ENCODE peak calls at places on chromosomes 4 and X, in four cellular contexts. V is mammary epithelial cell; S is CD8-positive, alpha-beta memory T cell; K is Caco-2. I is an unnamed sample. For H3K36me3, the result is how much of the 10 kb centered on the place peaks cover.

GRCh38 chrX:40060356-40060845 is 37.4 kb downstream of the BCOR start:
- DNase-seq in V (no peak), S (no peak), K (no peak), I (no peak)

GRCh38 chr4:135598151-135598550 is 1396.6 kb upstream of the PABPC4L start:
- DNase-seq in V (no peak), S (no peak), K (no peak), I (no peak)

GRCh38 chrX:154457491-154458115 is 478 bp upstream of the PLXNA3 start:
- DNase-seq in V (peak), S (peak), K (peak), I (peak)

GRCh38 chrX:53080628-53081580 is 1.3 kb upstream of the TSPYL2 start:
- DNase-seq in V (no peak), S (no peak), K (no peak), I (no peak)

GRCh38 chr4:119785963-119786362 is 157.4 kb upstream of the PDE5A start:
- DNase-seq in V (peak), S (no peak), K (peak), I (no peak)

GRCh38 chr4:16045687-16046086 is 38.1 kb downstream of the PROM1 start:
- DNase-seq in V (no peak), S (no peak), K (no peak), I (no peak)

GRCh38 chr4:16196482-16197393 is 29.5 kb downstream of the TAPT1 start:
- DNase-seq in V (peak), S (no peak), K (peak), I (no peak)

GRCh38 chr4:16573181-16573580 is 325.3 kb downstream of the LDB2 start:
- DNase-seq in V (no peak), S (no peak), K (no peak), I (no peak)

GRCh38 chr4:49032440-49033161 is 46.5 kb downstream of the CWH43 start:
- DNase-seq in V (peak), S (no peak), K (peak), I (no peak)

GRCh38 chrX:16155586-16155985 is 11.7 kb upstream of the MAGEB17 start:
- DNase-seq in V (no peak), S (no peak), K (no peak), I (no peak)

GRCh38 chrX:145821898-145822567 is 4.4 kb downstream of the SLITRK2 start:
- DNase-seq in V (no peak), S (no peak), K (no peak), I (no peak)

GRCh38 chrX:129979207-129979920 is 3.1 kb upstream of the BCORL1 start:
- DNase-seq in V (no peak), S (no peak), K (no peak), I (peak)

GRCh38 chrX:19904778-19905367 is 17.5 kb upstream of the SH3KBP1 start:
- DNase-seq in V (peak), S (no peak), K (peak), I (no peak)

GRCh38 chr4:134201216-134202098 is at the start of gene PABPC4L:
- DNase-seq in V (no peak), S (no peak), K (no peak), I (no peak)

GRCh38 chr4:106062452-106062875 is 167.2 kb downstream of the NPNT start:
- DNase-seq in V (peak), S (no peak), K (no peak), I (no peak)

GRCh38 chr4:123546123-123546654 is 149.6 kb downstream of the SPRY1 start:
- DNase-seq in V (no peak), S (no peak), K (peak), I (no peak)

GRCh38 chr4:5801696-5802095 is 90.7 kb downstream of the EVC start:
- DNase-seq in V (no peak), S (no peak), K (no peak), I (no peak)

GRCh38 chr4:86035688-86036087 is 324.2 kb downstream of the MAPK10 start:
- DNase-seq in V (peak), S (no peak), K (no peak), I (no peak)

GRCh38 chrX:44747317-44747716 is 96.5 kb upstream of the DUSP21 start:
- DNase-seq in V (no peak), S (no peak), K (no peak), I (no peak)

GRCh38 chrX:14529288-14529989 is at the start of gene GLRA2:
- DNase-seq in V (peak), S (no peak), K (peak), I (peak)

GRCh38 chr4:159060161-159060560 is 42.7 kb upstream of the RAPGEF2 start:
- DNase-seq in V (no peak), S (no peak), K (no peak), I (no peak)

GRCh38 chrX:40140706-40141499 is 43.1 kb upstream of the BCOR start:
- DNase-seq in V (no peak), S (no peak), K (no peak), I (peak)

GRCh38 chr4:75939890-75940691 is 722 bp downstream of the NAAA start:
- DNase-seq in V (peak), S (peak), K (peak), I (peak)

GRCh38 chr4:59057804-59058203 is 1947.6 kb upstream of the IGFBP7 start:
- DNase-seq in V (no peak), S (no peak), K (peak), I (no peak)

GRCh38 chr4:174053895-174054294 is 229.6 kb downstream of the FBXO8 start:
- DNase-seq in V (no peak), S (no peak), K (no peak), I (no peak)

GRCh38 chr4:1402021-1402515 is 4.2 kb downstream of the NKX1-1 start:
- DNase-seq in V (no peak), S (no peak), K (no peak), I (no peak)

GRCh38 chr4:55887594-55887993 is 34.1 kb downstream of the EXOC1 start:
- DNase-seq in V (no peak), S (no peak), K (peak), I (no peak)

GRCh38 chr4:8044244-8044643 is 104.6 kb upstream of the AFAP1 start:
- DNase-seq in V (no peak), S (no peak), K (no peak), I (no peak)

GRCh38 chr4:121706595-121707021 is 9.8 kb upstream of the ANXA5 start:
- DNase-seq in V (peak), S (peak), K (no peak), I (no peak)

GRCh38 chr4:145898926-145899531 is 39.6 kb downstream of the ZNF827 start:
- DNase-seq in V (no peak), S (no peak), K (no peak), I (no peak)

GRCh38 chr4:15961778-15962510 is 1.0 kb downstream of the FGFBP2 start:
- DNase-seq in V (no peak), S (peak), K (no peak), I (no peak)

DNA sequence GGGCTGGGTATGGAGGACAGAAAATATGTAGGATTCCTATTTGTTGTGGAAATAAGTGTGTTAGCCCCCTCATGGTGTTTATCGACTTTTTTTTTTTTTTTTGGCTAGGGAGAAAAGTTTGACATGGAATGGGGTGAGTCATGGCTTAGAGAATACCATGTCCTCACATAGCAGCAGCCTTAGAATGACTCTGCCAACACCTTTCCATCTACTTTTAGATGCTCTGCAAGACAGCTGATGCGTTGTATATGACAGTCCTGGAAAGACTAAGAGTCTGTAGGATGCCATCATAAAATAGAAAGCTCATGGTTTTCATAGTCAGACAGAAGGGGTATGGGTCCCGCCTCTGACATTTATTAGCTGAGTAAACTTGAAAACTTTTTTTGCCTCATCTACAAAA is 37.7 kb downstream of the MTTP start:
- DNase-seq in V (no peak), S (no peak), K (no peak), I (no peak)
- H3K4me3 ChIP-seq in V (no peak), S (no peak), K (no peak), I (no peak)

DNA sequence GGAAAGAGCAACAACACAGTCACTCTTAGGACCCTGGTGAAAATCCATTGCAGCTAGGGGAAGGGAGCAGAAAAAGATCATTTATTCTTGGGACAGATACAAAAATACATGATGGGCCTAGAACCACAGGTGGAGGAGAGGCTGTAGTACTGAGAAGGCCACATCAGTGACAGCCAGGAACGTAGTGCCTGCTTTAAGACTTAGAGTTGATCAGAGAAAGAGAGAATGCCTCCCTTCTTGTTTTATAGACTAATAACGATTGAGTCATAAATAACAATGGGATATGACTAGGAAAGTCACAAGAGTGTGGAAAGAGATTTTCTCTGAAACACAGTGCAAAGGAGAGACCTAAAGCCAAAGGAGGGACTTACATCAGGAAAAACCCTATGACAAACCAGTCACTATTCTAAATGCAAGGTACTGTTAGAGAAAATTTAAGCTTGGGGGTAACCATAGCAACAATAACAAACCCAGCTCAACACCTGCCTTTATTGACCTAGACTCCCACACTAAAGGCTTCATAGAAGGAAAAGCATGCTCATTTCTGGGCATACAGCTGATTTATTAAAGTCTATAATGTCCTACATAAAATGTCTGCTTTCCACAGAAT is 1015.0 kb upstream of the GRID2 start:
- DNase-seq in V (no peak), S (no peak), K (no peak), I (no peak)
- H3K36me3 ChIP-seq in V (under half), S (under half), K (under half), I (under half)

DNA sequence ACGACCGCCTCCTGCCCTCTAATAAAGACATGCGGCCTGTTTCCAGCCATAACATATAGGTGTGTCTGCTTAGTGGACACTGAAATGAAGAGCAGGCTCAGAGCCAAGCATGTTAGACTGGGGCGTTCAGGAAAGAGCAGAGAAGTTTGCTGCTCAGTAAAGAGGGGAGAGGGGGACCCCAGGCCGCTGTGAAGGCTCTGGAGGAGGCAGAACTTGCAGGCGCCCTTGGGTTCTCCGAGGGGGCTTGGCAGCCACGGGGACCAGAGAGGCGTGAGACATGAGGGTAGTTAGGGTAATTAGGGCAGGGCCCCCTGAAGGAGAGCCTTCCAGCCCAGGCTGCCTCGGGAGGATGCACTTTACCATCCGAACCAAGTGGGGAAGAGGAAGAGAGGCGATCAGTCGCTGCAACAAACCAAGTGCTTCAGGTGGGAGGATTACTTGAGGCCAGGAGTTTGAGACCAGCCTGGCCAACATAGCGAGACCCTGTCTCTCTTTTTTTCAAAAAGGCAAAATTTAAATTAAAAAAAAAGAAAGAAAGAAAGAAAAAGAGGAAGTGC is 46.6 kb upstream of the CDKN2AIP start:
- DNase-seq in V (no peak), S (no peak), K (no peak), I (no peak)
- H3K4me3 ChIP-seq in V (peak), S (peak), K (no peak), I (no peak)

GRCh38 chr4:39840027-39840426 is 137.7 kb downstream of the PDS5A start:
- DNase-seq in V (no peak), S (no peak), K (no peak), I (no peak)
- H3K36me3 ChIP-seq in V (under half), S (under half), K (under half), I (under half)

GRCh38 chrX:109704563-109704962 is 28.5 kb downstream of the ACSL4 start:
- DNase-seq in V (no peak), S (no peak), K (no peak), I (no peak)

GRCh38 chrX:109710181-109710580 is 22.9 kb downstream of the ACSL4 start:
- DNase-seq in V (no peak), S (no peak), K (no peak), I (no peak)

GRCh38 chrX:109709129-109709631 is 23.9 kb downstream of the ACSL4 start:
- DNase-seq in V (peak), S (no peak), K (peak), I (no peak)

GRCh38 chrX:109707322-109707721 is 25.7 kb downstream of the ACSL4 start:
- DNase-seq in V (no peak), S (no peak), K (no peak), I (no peak)
- H3K4me3 ChIP-seq in V (no peak), S (no peak), K (no peak), I (no peak)

DNA sequence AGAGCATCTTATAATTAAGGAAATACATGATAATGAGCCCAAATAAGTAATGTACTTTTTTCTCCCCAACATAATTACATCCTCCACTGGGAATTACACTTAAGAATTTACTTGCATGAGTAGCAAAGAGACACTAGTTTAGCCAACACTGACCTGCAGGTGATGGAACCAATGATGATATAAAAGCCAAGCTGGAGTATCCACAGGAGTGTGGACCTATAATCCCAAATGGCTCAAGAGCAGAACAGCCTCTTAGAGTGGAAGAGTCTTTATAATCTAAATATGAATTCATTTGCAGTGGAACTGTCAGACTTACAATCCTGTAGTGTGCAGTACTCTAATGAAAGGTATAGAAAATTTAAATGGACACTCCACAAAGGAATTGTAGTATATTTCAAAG is 22.2 kb downstream of the WDR19 start:
- DNase-seq in V (no peak), S (no peak), K (no peak), I (no peak)
- H3K36me3 ChIP-seq in V (under half), S (under half), K (under half), I (under half)

GRCh38 chrX:22481436-22481835 is 208.7 kb downstream of the CBLL2 start:
- DNase-seq in V (no peak), S (no peak), K (no peak), I (no peak)
- H3K4me3 ChIP-seq in V (no peak), S (no peak), K (no peak), I (no peak)

DNA sequence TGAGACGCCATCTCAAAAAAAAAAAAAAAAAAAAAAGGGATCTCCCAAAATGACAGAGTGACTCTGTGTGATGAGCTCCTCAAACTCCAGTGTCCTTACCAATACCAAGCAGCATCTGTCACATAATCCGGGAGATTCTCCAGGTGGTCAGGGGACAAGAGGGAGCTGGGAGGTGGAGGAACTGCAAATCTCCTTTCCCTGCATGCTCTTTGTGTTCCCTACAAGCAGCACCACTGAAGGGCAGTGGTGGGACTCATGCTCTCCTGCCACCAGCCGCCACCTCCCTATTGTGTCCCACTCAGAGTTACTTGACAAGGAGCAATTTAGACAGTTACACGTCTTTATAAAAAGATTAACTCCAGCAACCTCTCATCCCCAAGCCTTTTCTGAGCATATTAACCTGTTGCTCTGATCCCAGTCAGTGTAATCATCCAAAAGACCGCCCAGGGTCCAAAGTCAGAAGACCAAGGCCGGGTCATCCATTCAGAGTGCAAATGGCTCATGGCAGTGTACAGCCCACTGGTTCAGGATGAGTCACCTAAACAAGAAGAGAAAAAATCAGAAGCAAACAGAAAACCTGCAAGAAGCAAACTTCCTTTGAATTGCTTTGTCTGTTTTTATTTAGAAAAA is 23.6 kb downstream of the MGST2 start:
- DNase-seq in V (no peak), S (no peak), K (no peak), I (no peak)
- H3K36me3 ChIP-seq in V (under half), S (under half), K (under half), I (under half)